ENCODE peak calls at places on chromosomes 2 and 18, in four cellular contexts. J, U, D and T are unnamed samples.

GRCh38 chr2:134869941-134870736 is 31.7 kb downstream of the ACMSD start:
- DNase-seq in J (no peak), U (no peak), D (no peak), T (no peak)

GRCh38 chr2:216603884-216604245 is 29.4 kb upstream of the IGFBP2 start:
- DNase-seq in J (no peak), U (no peak), D (no peak), T (no peak)

GRCh38 chr18:61286867-61287266 is 46.4 kb upstream of the CDH20 start:
- DNase-seq in J (no peak), U (no peak), D (no peak), T (no peak)

GRCh38 chr2:105454801-105455485 is 56.1 kb upstream of the FHL2 start:
- DNase-seq in J (peak), U (no peak), D (peak), T (no peak)

GRCh38 chr2:159146930-159147666 is 139.4 kb downstream of the WDSUB1 start:
- DNase-seq in J (no peak), U (no peak), D (peak), T (no peak)

GRCh38 chr2:186526281-186526680 is 40.2 kb downstream of the ZC3H15 start:
- DNase-seq in J (no peak), U (no peak), D (no peak), T (no peak)

GRCh38 chr2:38076710-38077430 is 919 bp upstream of the CYP1B1 start:
- DNase-seq in J (peak), U (peak), D (peak), T (peak)

GRCh38 chr18:26052497-26052896 is 37.9 kb downstream of the SS18 start:
- DNase-seq in J (no peak), U (no peak), D (no peak), T (no peak)

GRCh38 chr2:220473611-220474010 is 846.2 kb downstream of the SLC4A3 start:
- DNase-seq in J (peak), U (no peak), D (no peak), T (no peak)

GRCh38 chr2:37585982-37586621 is 85.3 kb downstream of the CDC42EP3 start:
- DNase-seq in J (peak), U (peak), D (peak), T (no peak)

GRCh38 chr2:168201722-168202121 is 45.7 kb downstream of the STK39 start:
- DNase-seq in J (no peak), U (no peak), D (no peak), T (no peak)

GRCh38 chr2:274503-274902 is 9.8 kb downstream of the ACP1 start:
- DNase-seq in J (no peak), U (no peak), D (no peak), T (no peak)

GRCh38 chr2:142165790-142166189 is 35.0 kb upstream of the LRP1B start:
- DNase-seq in J (no peak), U (no peak), D (no peak), T (no peak)
- TF ChIP-seq CTCF in J (peak), U (no peak), D (peak), T (peak)

DNA sequence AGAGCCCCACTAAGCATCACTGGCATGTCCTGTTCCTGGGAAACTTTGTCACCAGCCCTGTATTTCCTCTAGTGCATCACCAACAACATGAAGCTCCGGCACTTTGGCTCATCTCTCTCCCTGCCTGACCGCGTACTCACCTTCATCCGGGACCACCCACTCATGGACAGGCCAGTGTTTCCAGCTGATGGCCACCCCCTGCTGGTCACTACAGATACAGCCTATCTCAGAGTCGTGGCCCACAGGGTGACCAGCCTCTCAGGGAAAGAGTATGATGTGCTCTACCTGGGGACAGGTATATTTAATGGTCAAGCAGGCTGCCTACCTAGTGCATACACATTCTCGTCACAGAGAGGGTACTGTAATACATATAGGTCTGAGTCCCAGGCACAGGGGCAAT is 21.0 kb downstream of the SEMA4F start:
- DNase-seq in J (no peak), U (no peak), D (no peak), T (no peak)
- TF ChIP-seq CTCF in J (peak), U (no peak), D (no peak), T (peak)

GRCh38 chr2:200578778-200579177 is 7.0 kb upstream of the AOX1 start:
- DNase-seq in J (no peak), U (no peak), D (no peak), T (no peak)
- TF ChIP-seq CTCF in J (peak), U (peak), D (peak), T (peak)

DNA sequence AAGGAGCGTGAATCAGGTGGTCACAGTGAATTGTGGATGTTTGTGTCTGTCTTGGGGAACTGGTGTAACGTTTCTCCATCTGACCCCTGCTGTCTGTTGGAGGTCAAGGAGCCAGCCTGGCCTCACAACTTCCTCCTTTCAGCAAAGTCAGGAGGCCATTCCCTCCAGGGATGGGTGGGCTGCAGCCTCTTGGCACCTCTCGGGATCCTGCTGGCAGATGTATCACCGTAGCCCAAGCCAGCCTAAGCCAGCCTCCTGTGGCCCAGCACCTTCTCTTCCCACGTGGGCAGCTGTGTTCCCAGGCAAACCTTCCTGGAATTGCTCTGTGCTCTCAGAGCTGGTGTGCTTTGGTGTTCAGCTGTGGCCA is 30.5 kb downstream of the HPCAL1 start:
- DNase-seq in J (no peak), U (no peak), D (no peak), T (peak)
- TF ChIP-seq CTCF in J (no peak), U (no peak), D (no peak), T (no peak)

DNA sequence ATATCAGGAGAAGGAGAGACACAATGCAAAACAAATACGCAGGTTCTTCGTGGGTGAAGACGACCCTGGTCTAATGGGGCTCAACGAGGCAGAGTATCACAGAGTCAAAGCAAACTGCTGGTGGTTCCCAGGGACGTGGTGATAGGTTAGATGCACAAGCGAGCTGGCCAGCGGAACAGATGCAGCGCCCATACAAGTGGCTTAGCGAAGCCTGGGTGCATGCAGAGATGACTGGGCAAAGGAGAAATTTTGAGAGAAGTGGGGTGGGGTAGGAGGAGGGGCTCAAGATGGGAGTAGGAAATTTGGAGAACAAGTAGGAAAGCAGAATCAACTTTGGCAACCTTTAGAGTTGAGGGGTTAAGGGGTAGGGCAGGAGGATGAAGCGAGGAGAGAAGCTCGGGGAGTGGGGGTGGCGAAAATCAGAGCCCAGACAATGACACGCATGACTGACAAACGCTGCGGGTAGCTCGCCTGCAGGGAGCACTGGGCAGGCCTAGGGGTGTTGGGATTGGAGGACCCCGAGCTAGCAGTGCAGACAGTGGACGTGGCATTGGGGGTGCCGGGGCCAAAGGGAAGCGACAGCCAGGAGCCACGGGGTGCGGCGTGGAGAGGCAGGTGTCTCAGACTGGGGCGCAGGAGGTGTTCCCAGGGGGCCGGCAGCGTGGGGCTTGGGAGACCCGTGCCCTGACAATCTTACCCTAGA is 476 bp downstream of the FAM98A start:
- DNase-seq in J (no peak), U (no peak), D (no peak), T (peak)
- TF ChIP-seq CTCF in J (no peak), U (no peak), D (no peak), T (no peak)

DNA sequence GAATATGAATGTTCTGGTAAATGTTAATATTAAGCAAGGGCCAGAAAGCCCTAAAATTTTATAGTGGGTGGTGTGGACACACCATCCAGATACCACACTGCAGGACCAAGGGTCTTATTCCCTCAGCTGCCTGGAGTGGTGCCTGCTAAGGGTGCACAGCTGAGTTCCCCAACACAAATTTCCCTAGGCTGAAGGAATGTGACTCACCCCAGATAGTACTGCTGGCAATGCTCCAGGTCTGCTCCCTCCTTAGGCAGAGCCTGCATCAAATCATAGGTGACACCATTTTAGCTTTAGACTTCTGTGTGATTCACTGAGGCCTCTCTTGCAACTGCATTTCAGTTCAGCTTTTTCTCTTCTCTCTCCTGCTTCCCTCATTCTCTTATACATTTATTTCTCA is 321.1 kb downstream of the SATB2 start:
- DNase-seq in J (peak), U (no peak), D (peak), T (no peak)
- TF ChIP-seq CTCF in J (no peak), U (no peak), D (no peak), T (no peak)

GRCh38 chr18:13826209-13826608 is 2.3 kb downstream of the MC5R start:
- DNase-seq in J (no peak), U (no peak), D (no peak), T (no peak)

DNA sequence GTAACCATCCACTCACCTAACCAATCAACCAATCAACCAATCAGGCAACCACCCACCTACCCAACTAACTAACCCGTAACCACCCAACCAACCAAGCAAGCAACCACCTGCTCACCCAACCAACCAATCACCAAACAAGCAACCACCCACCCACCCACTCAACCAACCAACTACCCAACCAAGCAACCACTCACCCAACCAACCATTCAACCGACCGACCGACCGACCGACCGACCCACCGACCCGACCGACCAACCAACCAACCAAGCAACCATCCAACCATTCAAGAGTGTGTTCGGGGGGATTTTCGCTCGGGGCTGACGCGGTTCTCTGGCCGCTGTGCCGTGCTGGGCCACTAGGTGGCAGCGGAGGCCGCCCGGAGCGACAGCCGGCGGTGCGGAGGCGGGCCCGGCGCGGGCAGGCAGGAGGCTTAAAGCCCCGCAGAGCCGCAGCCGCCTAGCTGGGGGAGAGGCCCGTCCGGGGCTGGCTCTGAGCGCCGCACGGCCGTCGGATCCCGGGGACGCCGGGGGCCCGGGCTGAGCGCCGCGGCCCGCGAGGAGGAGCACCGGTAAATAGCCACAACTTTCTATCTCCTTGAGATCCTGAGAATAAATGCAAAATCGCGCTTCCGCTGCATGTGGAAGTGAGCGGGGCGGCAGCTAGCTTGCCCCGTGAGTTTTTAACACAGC is at the start of gene MC5R:
- DNase-seq in J (no peak), U (peak), D (peak), T (no peak)
- TF ChIP-seq CTCF in J (peak), U (peak), D (peak), T (peak)

GRCh38 chr2:120885311-120885710 is 149.6 kb downstream of the GLI2 start:
- DNase-seq in J (no peak), U (no peak), D (no peak), T (peak)
- TF ChIP-seq CTCF in J (no peak), U (no peak), D (no peak), T (peak)

DNA sequence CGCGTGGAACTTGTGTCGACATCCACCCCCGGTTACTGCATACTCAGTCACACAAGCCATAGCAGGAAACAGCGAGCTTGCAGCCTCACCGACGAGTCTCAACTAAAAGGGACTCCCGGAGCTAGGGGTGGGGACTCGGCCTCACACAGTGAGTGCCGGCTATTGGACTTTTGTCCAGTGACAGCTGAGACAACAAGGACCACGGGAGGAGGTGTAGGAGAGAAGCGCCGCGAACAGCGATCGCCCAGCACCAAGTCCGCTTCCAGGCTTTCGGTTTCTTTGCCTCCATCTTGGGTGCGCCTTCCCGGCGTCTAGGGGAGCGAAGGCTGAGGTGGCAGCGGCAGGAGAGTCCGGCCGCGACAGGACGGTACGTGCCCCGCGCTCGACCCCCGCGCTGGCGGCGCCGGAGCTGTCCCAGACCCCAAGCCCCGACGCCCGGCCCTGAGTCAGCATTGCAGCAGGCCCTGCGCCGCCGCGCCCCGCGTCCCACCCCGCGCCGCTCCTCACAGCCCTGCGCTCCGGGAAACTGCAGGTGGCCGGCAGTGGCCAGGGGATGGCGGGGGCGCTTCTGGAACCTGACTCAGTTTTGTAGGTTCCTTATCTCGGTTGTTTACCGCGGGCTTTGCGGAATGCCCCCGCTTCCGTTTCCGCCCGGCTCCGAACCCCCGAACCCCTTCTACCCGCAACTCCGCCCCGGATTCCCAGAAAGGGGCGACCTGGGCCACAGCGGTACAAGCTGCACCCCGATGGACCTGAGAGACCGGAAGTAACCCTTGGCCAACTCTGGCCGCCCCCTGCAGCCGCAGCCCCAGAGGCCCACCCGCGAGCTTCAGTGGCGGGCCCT is at the start of gene CFLAR:
- DNase-seq in J (no peak), U (peak), D (peak), T (no peak)
- TF ChIP-seq CTCF in J (no peak), U (no peak), D (no peak), T (no peak)